ENCODE peak calls at places on chromosomes 16 and 17, in ten cellular contexts. One of them, this sample, is unnamed.

GRCh38 chr17:21124096-21124495 is 2.7 kb upstream of the DHRS7B start:
- DNase-seq in H1: no peak
- DNase-seq in endodermal cell: peak
- DNase-seq in pancreas: no peak
- DNase-seq in upper lobe of right lung: no peak
- DNase-seq in A549: no peak
- DNase-seq in heart right ventricle: no peak
- DNase-seq in GM23248: no peak
- DNase-seq in tibial artery: no peak
- DNase-seq in tibial nerve: no peak
- DNase-seq in this sample: no peak

GRCh38 chr17:76914937-76915336 is 46.7 kb downstream of the MGAT5B start:
- DNase-seq in GM23248: no peak
- DNase-seq in heart right ventricle: no peak
- DNase-seq in pancreas: no peak
- DNase-seq in upper lobe of right lung: no peak
- DNase-seq in tibial artery: no peak
- DNase-seq in A549: no peak
- DNase-seq in tibial nerve: no peak
- DNase-seq in H1: no peak
- DNase-seq in endodermal cell: no peak
- DNase-seq in this sample: no peak

GRCh38 chr16:77856455-77857138 is 68.2 kb downstream of the VAT1L start:
- DNase-seq in pancreas: no peak
- DNase-seq in upper lobe of right lung: no peak
- DNase-seq in A549: no peak
- DNase-seq in heart right ventricle: no peak
- DNase-seq in GM23248: no peak
- DNase-seq in tibial artery: no peak
- DNase-seq in tibial nerve: no peak
- DNase-seq in H1: peak
- DNase-seq in endodermal cell: no peak
- DNase-seq in this sample: no peak

GRCh38 chr17:82976982-82977488 is 102.4 kb upstream of the METRNL start:
- DNase-seq in tibial nerve: no peak
- DNase-seq in heart right ventricle: no peak
- DNase-seq in A549: no peak
- DNase-seq in endodermal cell: no peak
- DNase-seq in GM23248: no peak
- DNase-seq in pancreas: no peak
- DNase-seq in H1: no peak
- DNase-seq in upper lobe of right lung: peak
- DNase-seq in tibial artery: no peak
- DNase-seq in this sample: no peak

GRCh38 chr16:73196670-73197069 is 148.7 kb upstream of the ZFHX3 start:
- DNase-seq in upper lobe of right lung: peak
- DNase-seq in pancreas: no peak
- DNase-seq in endodermal cell: peak
- DNase-seq in tibial nerve: peak
- DNase-seq in GM23248: peak
- DNase-seq in A549: peak
- DNase-seq in heart right ventricle: peak
- DNase-seq in tibial artery: peak
- DNase-seq in H1: peak
- DNase-seq in this sample: peak

GRCh38 chr17:49375544-49375943 is 13.5 kb upstream of the ZNF652 start:
- DNase-seq in pancreas: no peak
- DNase-seq in endodermal cell: no peak
- DNase-seq in tibial nerve: no peak
- DNase-seq in tibial artery: no peak
- DNase-seq in heart right ventricle: no peak
- DNase-seq in GM23248: no peak
- DNase-seq in upper lobe of right lung: no peak
- DNase-seq in H1: no peak
- DNase-seq in A549: no peak
- DNase-seq in this sample: peak

GRCh38 chr16:4067262-4068001 is 48.8 kb downstream of the ADCY9 start:
- DNase-seq in tibial nerve: no peak
- DNase-seq in tibial artery: no peak
- DNase-seq in A549: no peak
- DNase-seq in H1: no peak
- DNase-seq in pancreas: no peak
- DNase-seq in upper lobe of right lung: no peak
- DNase-seq in heart right ventricle: no peak
- DNase-seq in endodermal cell: no peak
- DNase-seq in GM23248: peak
- DNase-seq in this sample: no peak

GRCh38 chr17:15293558-15293957 is 28.4 kb upstream of the PMP22 start:
- DNase-seq in upper lobe of right lung: no peak
- DNase-seq in endodermal cell: no peak
- DNase-seq in GM23248: no peak
- DNase-seq in tibial artery: no peak
- DNase-seq in pancreas: no peak
- DNase-seq in heart right ventricle: no peak
- DNase-seq in tibial nerve: no peak
- DNase-seq in A549: no peak
- DNase-seq in H1: no peak
- DNase-seq in this sample: no peak

DNA sequence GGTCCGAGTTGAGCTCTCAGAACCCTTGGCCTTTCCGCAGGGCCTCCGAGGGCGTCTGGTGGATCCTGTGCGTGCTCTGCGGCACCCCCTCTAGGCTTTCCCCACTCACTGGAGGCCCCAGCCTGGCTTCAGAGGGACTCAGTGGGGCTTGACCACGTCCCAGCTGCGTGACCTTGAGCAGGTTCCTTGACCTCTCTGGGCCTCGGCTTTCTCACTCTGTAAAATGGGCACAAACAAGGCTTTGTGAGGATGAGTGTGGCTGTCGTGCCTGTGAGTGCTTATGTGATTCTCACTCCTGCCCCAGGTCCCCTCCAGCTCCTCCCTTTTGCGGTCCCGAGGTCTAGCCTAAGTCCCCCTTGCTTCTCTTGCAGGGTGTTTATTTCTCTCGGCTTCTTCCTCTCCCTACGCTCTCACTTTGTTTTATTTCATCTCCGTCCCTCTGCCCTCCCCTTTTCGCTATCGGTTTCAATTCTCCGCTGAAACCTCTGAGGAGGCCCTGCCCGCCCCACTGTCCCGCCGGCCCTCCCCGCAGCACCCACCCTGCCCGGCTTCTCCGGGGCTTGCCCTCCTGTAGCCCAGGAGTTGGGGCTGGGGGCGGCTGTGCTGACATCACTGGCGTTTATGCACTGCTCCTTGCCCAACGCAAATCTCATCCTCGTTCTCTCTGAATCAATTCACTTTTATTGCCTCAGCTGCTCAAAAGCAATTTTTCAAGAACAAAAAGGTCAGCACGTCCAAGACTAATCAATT is 82.3 kb upstream of the CBX4 start:
- DNase-seq in upper lobe of right lung: no peak
- DNase-seq in H1: no peak
- DNase-seq in endodermal cell: no peak
- DNase-seq in tibial nerve: no peak
- DNase-seq in heart right ventricle: peak
- DNase-seq in tibial artery: no peak
- DNase-seq in pancreas: peak
- DNase-seq in GM23248: no peak
- DNase-seq in A549: no peak
- DNase-seq in this sample: no peak
- H3K4me3 ChIP-seq in upper lobe of right lung: no peak
- H3K4me3 ChIP-seq in H1: no peak
- H3K4me3 ChIP-seq in endodermal cell: no peak
- H3K4me3 ChIP-seq in tibial nerve: no peak
- H3K4me3 ChIP-seq in heart right ventricle: no peak
- H3K4me3 ChIP-seq in tibial artery: no peak
- H3K4me3 ChIP-seq in pancreas: no peak
- H3K4me3 ChIP-seq in GM23248: peak
- H3K4me3 ChIP-seq in A549: no peak
- H3K4me3 ChIP-seq in this sample: peak

GRCh38 chr17:67994827-67995567 is 1.3 kb downstream of the C17orf58 start:
- DNase-seq in tibial artery: peak
- DNase-seq in upper lobe of right lung: no peak
- DNase-seq in A549: peak
- DNase-seq in GM23248: peak
- DNase-seq in heart right ventricle: no peak
- DNase-seq in endodermal cell: peak
- DNase-seq in pancreas: no peak
- DNase-seq in H1: no peak
- DNase-seq in tibial nerve: no peak
- DNase-seq in this sample: no peak

GRCh38 chr17:67995568-67996191 is 589 bp downstream of the C17orf58 start:
- DNase-seq in GM23248: peak
- DNase-seq in A549: peak
- DNase-seq in endodermal cell: peak
- DNase-seq in tibial nerve: no peak
- DNase-seq in upper lobe of right lung: no peak
- DNase-seq in tibial artery: peak
- DNase-seq in H1: no peak
- DNase-seq in pancreas: peak
- DNase-seq in heart right ventricle: peak
- DNase-seq in this sample: peak

GRCh38 chr17:67993998-67994361 is 2.3 kb downstream of the C17orf58 start:
- DNase-seq in pancreas: no peak
- DNase-seq in tibial nerve: no peak
- DNase-seq in GM23248: peak
- DNase-seq in H1: no peak
- DNase-seq in heart right ventricle: no peak
- DNase-seq in upper lobe of right lung: no peak
- DNase-seq in endodermal cell: no peak
- DNase-seq in tibial artery: no peak
- DNase-seq in A549: peak
- DNase-seq in this sample: no peak

GRCh38 chr17:67992541-67993152 is 3.6 kb downstream of the C17orf58 start:
- DNase-seq in heart right ventricle: no peak
- DNase-seq in pancreas: no peak
- DNase-seq in endodermal cell: no peak
- DNase-seq in GM23248: peak
- DNase-seq in tibial artery: no peak
- DNase-seq in tibial nerve: no peak
- DNase-seq in H1: no peak
- DNase-seq in A549: no peak
- DNase-seq in upper lobe of right lung: no peak
- DNase-seq in this sample: no peak

DNA sequence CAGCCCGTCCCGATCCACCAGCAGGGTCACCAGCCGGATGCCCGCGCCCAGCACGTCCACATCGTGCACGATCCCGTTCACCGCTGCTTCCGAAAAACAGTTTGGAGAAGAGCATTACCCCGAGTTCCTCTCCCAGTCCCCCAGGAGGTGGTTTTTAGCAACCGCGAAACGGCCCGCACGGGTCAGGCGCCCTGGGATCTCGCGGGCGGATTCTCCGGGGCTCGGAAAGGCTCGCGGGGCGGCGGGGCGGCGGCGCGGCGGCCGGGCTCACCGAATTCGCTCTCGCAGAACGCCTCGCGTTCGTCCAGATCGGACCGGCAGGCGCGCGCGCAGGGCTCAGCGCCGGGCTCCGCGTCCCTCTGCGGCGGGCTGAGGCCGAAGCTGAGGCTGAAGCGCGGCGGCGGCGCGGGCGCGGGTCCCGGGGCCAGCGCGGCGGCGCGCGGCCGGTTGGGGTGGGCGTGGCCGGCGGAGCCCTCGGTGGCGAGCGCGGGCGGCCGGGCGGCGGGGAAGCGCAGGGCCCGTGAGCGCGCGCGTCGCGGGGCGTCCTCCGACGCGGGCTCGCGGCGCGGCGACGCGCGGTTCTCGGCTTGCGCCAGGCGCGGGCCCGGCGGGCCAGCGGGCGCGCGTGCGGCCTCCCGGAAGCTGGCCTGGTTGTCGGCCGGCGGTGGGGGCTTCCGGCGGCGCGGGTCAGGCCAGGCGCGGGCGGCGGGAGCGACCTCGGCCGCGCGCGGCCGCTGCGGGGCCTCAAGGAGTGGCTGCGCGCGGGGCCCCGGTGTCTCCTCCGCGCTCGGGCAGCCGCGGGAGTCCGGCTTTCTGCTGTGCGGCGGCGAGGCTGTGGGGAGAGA is 2.9 kb downstream of the C17orf58 start:
- DNase-seq in pancreas: peak
- DNase-seq in tibial nerve: peak
- DNase-seq in A549: peak
- DNase-seq in GM23248: peak
- DNase-seq in upper lobe of right lung: peak
- DNase-seq in endodermal cell: peak
- DNase-seq in heart right ventricle: peak
- DNase-seq in tibial artery: peak
- DNase-seq in H1: no peak
- DNase-seq in this sample: peak
- H3K27ac ChIP-seq in pancreas: peak
- H3K27ac ChIP-seq in tibial nerve: peak
- H3K27ac ChIP-seq in A549: peak
- H3K27ac ChIP-seq in GM23248: peak
- H3K27ac ChIP-seq in upper lobe of right lung: peak
- H3K27ac ChIP-seq in endodermal cell: peak
- H3K27ac ChIP-seq in heart right ventricle: peak
- H3K27ac ChIP-seq in tibial artery: peak
- H3K27ac ChIP-seq in H1: peak
- H3K27ac ChIP-seq in this sample: peak

GRCh38 chr17:74349120-74349519 is 12.5 kb downstream of the BTBD17 start:
- DNase-seq in H1: no peak
- DNase-seq in heart right ventricle: no peak
- DNase-seq in tibial nerve: no peak
- DNase-seq in endodermal cell: no peak
- DNase-seq in A549: no peak
- DNase-seq in upper lobe of right lung: no peak
- DNase-seq in GM23248: no peak
- DNase-seq in tibial artery: no peak
- DNase-seq in pancreas: no peak
- DNase-seq in this sample: no peak

GRCh38 chr17:74353446-74354060 is 8.1 kb downstream of the BTBD17 start:
- DNase-seq in upper lobe of right lung: no peak
- DNase-seq in H1: no peak
- DNase-seq in tibial artery: no peak
- DNase-seq in endodermal cell: no peak
- DNase-seq in heart right ventricle: no peak
- DNase-seq in A549: no peak
- DNase-seq in tibial nerve: no peak
- DNase-seq in GM23248: no peak
- DNase-seq in pancreas: no peak
- DNase-seq in this sample: no peak

GRCh38 chr17:74350486-74350885 is 11.2 kb downstream of the BTBD17 start:
- DNase-seq in GM23248: no peak
- DNase-seq in heart right ventricle: no peak
- DNase-seq in H1: no peak
- DNase-seq in upper lobe of right lung: no peak
- DNase-seq in tibial nerve: no peak
- DNase-seq in endodermal cell: no peak
- DNase-seq in A549: no peak
- DNase-seq in pancreas: no peak
- DNase-seq in tibial artery: no peak
- DNase-seq in this sample: no peak

GRCh38 chr17:74354123-74354522 is 7.5 kb downstream of the BTBD17 start:
- DNase-seq in heart right ventricle: peak
- DNase-seq in tibial nerve: no peak
- DNase-seq in tibial artery: peak
- DNase-seq in A549: peak
- DNase-seq in endodermal cell: peak
- DNase-seq in H1: no peak
- DNase-seq in upper lobe of right lung: peak
- DNase-seq in pancreas: peak
- DNase-seq in GM23248: peak
- DNase-seq in this sample: peak

GRCh38 chr17:74351552-74352210 is 10.0 kb downstream of the BTBD17 start:
- DNase-seq in tibial nerve: no peak
- DNase-seq in upper lobe of right lung: no peak
- DNase-seq in endodermal cell: peak
- DNase-seq in H1: no peak
- DNase-seq in A549: no peak
- DNase-seq in tibial artery: no peak
- DNase-seq in pancreas: no peak
- DNase-seq in heart right ventricle: no peak
- DNase-seq in GM23248: no peak
- DNase-seq in this sample: no peak
- H3K4me3 ChIP-seq in tibial nerve: no peak
- H3K4me3 ChIP-seq in upper lobe of right lung: no peak
- H3K4me3 ChIP-seq in endodermal cell: no peak
- H3K4me3 ChIP-seq in H1: peak
- H3K4me3 ChIP-seq in A549: peak
- H3K4me3 ChIP-seq in tibial artery: no peak
- H3K4me3 ChIP-seq in pancreas: no peak
- H3K4me3 ChIP-seq in heart right ventricle: no peak
- H3K4me3 ChIP-seq in GM23248: no peak
- H3K4me3 ChIP-seq in this sample: no peak

GRCh38 chr17:46117850-46118696 is 75.2 kb downstream of the KANSL1 start:
- DNase-seq in tibial artery: no peak
- DNase-seq in H1: no peak
- DNase-seq in heart right ventricle: no peak
- DNase-seq in GM23248: no peak
- DNase-seq in pancreas: no peak
- DNase-seq in endodermal cell: no peak
- DNase-seq in A549: no peak
- DNase-seq in tibial nerve: no peak
- DNase-seq in upper lobe of right lung: no peak
- DNase-seq in this sample: no peak
- H3K27ac ChIP-seq in tibial artery: no peak
- H3K27ac ChIP-seq in H1: no peak
- H3K27ac ChIP-seq in heart right ventricle: no peak
- H3K27ac ChIP-seq in GM23248: no peak
- H3K27ac ChIP-seq in pancreas: no peak
- H3K27ac ChIP-seq in endodermal cell: no peak
- H3K27ac ChIP-seq in A549: no peak
- H3K27ac ChIP-seq in tibial nerve: no peak
- H3K27ac ChIP-seq in upper lobe of right lung: no peak
- H3K27ac ChIP-seq in this sample: no peak